ENCODE peak calls at places on chromosomes 12 and 14, in ten cellular contexts. One of them, this sample, is unnamed.

GRCh38 chr14:76050797-76051392 is 65.3 kb downstream of the IFT43 start:
- DNase-seq in pancreas: no peak
- DNase-seq in colonic mucosa: peak
- DNase-seq in lower leg skin: peak
- DNase-seq in A549: peak
- DNase-seq in left lung: no peak
- DNase-seq in suprapubic skin: no peak
- DNase-seq in K562: peak
- DNase-seq in astrocyte of the cerebellum: peak
- DNase-seq in GM23338: peak
- DNase-seq in this sample: peak

GRCh38 chr12:91887957-91888356 is 257.7 kb downstream of the BTG1 start:
- DNase-seq in pancreas: no peak
- DNase-seq in colonic mucosa: no peak
- DNase-seq in lower leg skin: no peak
- DNase-seq in A549: no peak
- DNase-seq in left lung: no peak
- DNase-seq in suprapubic skin: no peak
- DNase-seq in K562: no peak
- DNase-seq in astrocyte of the cerebellum: no peak
- DNase-seq in GM23338: no peak
- DNase-seq in this sample: no peak

GRCh38 chr14:21771671-21772070 is 98.1 kb upstream of the OR4E1 start:
- DNase-seq in pancreas: no peak
- DNase-seq in colonic mucosa: no peak
- DNase-seq in lower leg skin: no peak
- DNase-seq in A549: no peak
- DNase-seq in left lung: no peak
- DNase-seq in suprapubic skin: no peak
- DNase-seq in K562: no peak
- DNase-seq in astrocyte of the cerebellum: no peak
- DNase-seq in GM23338: peak
- DNase-seq in this sample: no peak

GRCh38 chr14:67358914-67359313 is 690 bp downstream of the ATP6V1D start:
- DNase-seq in pancreas: no peak
- DNase-seq in colonic mucosa: peak
- DNase-seq in lower leg skin: no peak
- DNase-seq in A549: peak
- DNase-seq in left lung: no peak
- DNase-seq in suprapubic skin: no peak
- DNase-seq in K562: no peak
- DNase-seq in astrocyte of the cerebellum: no peak
- DNase-seq in GM23338: peak
- DNase-seq in this sample: peak

GRCh38 chr12:44015333-44015941 is 179.6 kb downstream of the TMEM117 start:
- DNase-seq in pancreas: no peak
- DNase-seq in colonic mucosa: no peak
- DNase-seq in lower leg skin: no peak
- DNase-seq in A549: peak
- DNase-seq in left lung: no peak
- DNase-seq in suprapubic skin: no peak
- DNase-seq in K562: peak
- DNase-seq in astrocyte of the cerebellum: peak
- DNase-seq in GM23338: peak
- DNase-seq in this sample: peak

GRCh38 chr12:100375023-100375737 is 18.3 kb downstream of the SLC17A8 start:
- DNase-seq in pancreas: no peak
- DNase-seq in colonic mucosa: peak
- DNase-seq in lower leg skin: peak
- DNase-seq in A549: no peak
- DNase-seq in left lung: peak
- DNase-seq in suprapubic skin: no peak
- DNase-seq in K562: no peak
- DNase-seq in astrocyte of the cerebellum: peak
- DNase-seq in GM23338: peak
- DNase-seq in this sample: no peak

GRCh38 chr12:28164644-28165313 is 25.5 kb upstream of the CCDC91 start:
- DNase-seq in pancreas: no peak
- DNase-seq in colonic mucosa: peak
- DNase-seq in lower leg skin: no peak
- DNase-seq in A549: no peak
- DNase-seq in left lung: no peak
- DNase-seq in suprapubic skin: no peak
- DNase-seq in K562: no peak
- DNase-seq in astrocyte of the cerebellum: no peak
- DNase-seq in GM23338: no peak
- DNase-seq in this sample: no peak

GRCh38 chr12:79635676-79636075 is 55.1 kb downstream of the PAWR start:
- DNase-seq in pancreas: no peak
- DNase-seq in colonic mucosa: no peak
- DNase-seq in lower leg skin: peak
- DNase-seq in A549: no peak
- DNase-seq in left lung: no peak
- DNase-seq in suprapubic skin: no peak
- DNase-seq in K562: no peak
- DNase-seq in astrocyte of the cerebellum: no peak
- DNase-seq in GM23338: no peak
- DNase-seq in this sample: no peak

GRCh38 chr14:73825551-73826188 is 26.0 kb upstream of the PTGR2 start:
- DNase-seq in pancreas: peak
- DNase-seq in colonic mucosa: peak
- DNase-seq in lower leg skin: peak
- DNase-seq in A549: peak
- DNase-seq in left lung: peak
- DNase-seq in suprapubic skin: peak
- DNase-seq in K562: peak
- DNase-seq in astrocyte of the cerebellum: peak
- DNase-seq in GM23338: peak
- DNase-seq in this sample: peak

GRCh38 chr14:73833530-73834257 is 17.9 kb upstream of the PTGR2 start:
- DNase-seq in pancreas: no peak
- DNase-seq in colonic mucosa: no peak
- DNase-seq in lower leg skin: no peak
- DNase-seq in A549: no peak
- DNase-seq in left lung: no peak
- DNase-seq in suprapubic skin: no peak
- DNase-seq in K562: no peak
- DNase-seq in astrocyte of the cerebellum: peak
- DNase-seq in GM23338: peak
- DNase-seq in this sample: no peak

GRCh38 chr14:73834258-73834620 is 17.4 kb upstream of the PTGR2 start:
- DNase-seq in pancreas: no peak
- DNase-seq in colonic mucosa: no peak
- DNase-seq in lower leg skin: no peak
- DNase-seq in A549: no peak
- DNase-seq in left lung: no peak
- DNase-seq in suprapubic skin: no peak
- DNase-seq in K562: no peak
- DNase-seq in astrocyte of the cerebellum: no peak
- DNase-seq in GM23338: no peak
- DNase-seq in this sample: no peak

GRCh38 chr14:73833024-73833423 is 18.6 kb upstream of the PTGR2 start:
- DNase-seq in pancreas: no peak
- DNase-seq in colonic mucosa: no peak
- DNase-seq in lower leg skin: no peak
- DNase-seq in A549: no peak
- DNase-seq in left lung: no peak
- DNase-seq in suprapubic skin: no peak
- DNase-seq in K562: no peak
- DNase-seq in astrocyte of the cerebellum: peak
- DNase-seq in GM23338: no peak
- DNase-seq in this sample: no peak

DNA sequence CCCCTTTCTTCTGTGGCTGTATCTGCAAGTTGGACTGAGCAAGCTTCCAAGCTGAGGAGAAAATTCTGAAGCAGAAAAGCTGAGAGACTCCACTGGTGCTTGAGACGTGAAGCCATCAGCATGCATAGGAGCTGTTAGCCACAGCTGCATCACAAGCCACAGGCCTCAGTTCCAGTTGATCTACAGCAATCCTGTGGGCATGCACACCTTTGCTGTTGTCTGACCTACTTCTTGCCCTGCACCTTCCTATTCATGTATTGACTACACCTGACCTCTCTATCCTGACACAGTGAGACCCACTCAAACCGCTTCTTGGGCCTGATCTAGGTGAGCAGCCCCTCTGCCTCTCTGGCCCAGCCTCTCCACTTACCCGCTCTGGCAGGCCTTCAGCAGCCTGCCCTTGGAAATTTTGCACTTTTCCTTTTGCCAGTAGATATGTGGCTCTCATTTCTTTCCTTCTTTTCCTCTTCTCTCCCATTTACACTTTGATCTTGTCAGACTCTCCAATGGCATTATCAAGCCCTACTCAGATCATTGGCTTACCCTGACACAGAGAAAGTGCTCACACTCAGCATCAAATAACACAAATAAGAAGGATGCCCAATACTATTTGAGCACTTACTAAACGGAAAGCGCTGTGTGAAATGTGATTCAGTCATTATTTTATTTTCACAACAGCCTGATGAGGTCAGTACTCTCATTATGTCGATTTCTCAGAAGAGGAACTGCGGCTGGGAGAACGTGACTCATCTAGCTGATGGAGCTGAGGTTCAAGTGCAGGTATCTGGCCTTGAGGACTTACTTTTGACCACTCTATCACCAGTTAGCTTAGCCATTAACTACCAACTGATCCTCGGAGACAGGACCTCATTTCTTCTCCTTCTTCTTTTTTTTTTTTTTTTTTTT is 21.9 kb upstream of the PTGR2 start:
- DNase-seq in pancreas: no peak
- DNase-seq in colonic mucosa: no peak
- DNase-seq in lower leg skin: no peak
- DNase-seq in A549: no peak
- DNase-seq in left lung: peak
- DNase-seq in suprapubic skin: no peak
- DNase-seq in K562: peak
- DNase-seq in astrocyte of the cerebellum: peak
- DNase-seq in GM23338: no peak
- DNase-seq in this sample: peak
- TF ChIP-seq CTCF in pancreas: no peak
- TF ChIP-seq CTCF in colonic mucosa: no peak
- TF ChIP-seq CTCF in lower leg skin: no peak
- TF ChIP-seq CTCF in A549: no peak
- TF ChIP-seq CTCF in left lung: no peak
- TF ChIP-seq CTCF in suprapubic skin: no peak
- TF ChIP-seq CTCF in K562: no peak
- TF ChIP-seq CTCF in astrocyte of the cerebellum: no peak
- TF ChIP-seq CTCF in GM23338: no peak
- TF ChIP-seq CTCF in this sample: no peak

DNA sequence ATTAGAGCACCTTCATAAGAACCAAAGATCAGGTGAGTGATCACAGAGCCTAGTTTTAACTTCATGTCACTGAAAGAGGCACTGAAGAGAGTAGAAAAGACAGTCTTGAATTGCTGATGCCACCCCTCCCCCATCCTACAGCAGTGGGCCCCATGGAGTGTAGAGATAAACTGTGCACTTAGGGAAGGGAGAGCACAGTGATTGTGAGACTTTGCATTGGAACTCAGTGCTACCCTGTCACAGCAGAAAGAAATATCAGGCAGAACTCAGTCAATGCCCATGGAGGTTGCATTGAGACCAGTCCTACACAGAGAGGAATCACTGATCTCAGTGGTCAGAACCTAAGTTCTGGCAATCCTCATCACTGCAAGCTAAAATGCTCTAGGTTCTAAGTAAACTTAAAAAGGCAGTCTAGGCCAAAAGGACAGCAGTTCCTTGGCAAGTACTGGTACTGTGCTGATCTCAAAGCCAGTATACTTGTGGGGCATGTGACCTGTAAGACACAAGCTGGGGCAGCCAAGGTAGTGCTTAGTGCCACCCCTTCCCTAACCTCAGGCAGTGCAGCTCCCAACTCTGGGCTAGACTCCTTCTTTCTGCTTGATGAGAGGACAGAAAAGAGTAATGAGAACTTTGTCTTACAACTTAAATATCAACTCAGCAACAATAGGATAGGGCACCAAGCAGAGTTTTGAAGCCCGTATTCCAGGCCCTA is 94.1 kb downstream of the FSCB start:
- DNase-seq in pancreas: no peak
- DNase-seq in colonic mucosa: no peak
- DNase-seq in lower leg skin: no peak
- DNase-seq in A549: no peak
- DNase-seq in left lung: no peak
- DNase-seq in suprapubic skin: no peak
- DNase-seq in K562: no peak
- DNase-seq in astrocyte of the cerebellum: no peak
- DNase-seq in GM23338: peak
- DNase-seq in this sample: no peak
- H3K4me3 ChIP-seq in pancreas: no peak
- H3K4me3 ChIP-seq in colonic mucosa: no peak
- H3K4me3 ChIP-seq in lower leg skin: no peak
- H3K4me3 ChIP-seq in A549: no peak
- H3K4me3 ChIP-seq in left lung: no peak
- H3K4me3 ChIP-seq in suprapubic skin: no peak
- H3K4me3 ChIP-seq in K562: no peak
- H3K4me3 ChIP-seq in astrocyte of the cerebellum: no peak
- H3K4me3 ChIP-seq in GM23338: no peak
- H3K4me3 ChIP-seq in this sample: no peak

DNA sequence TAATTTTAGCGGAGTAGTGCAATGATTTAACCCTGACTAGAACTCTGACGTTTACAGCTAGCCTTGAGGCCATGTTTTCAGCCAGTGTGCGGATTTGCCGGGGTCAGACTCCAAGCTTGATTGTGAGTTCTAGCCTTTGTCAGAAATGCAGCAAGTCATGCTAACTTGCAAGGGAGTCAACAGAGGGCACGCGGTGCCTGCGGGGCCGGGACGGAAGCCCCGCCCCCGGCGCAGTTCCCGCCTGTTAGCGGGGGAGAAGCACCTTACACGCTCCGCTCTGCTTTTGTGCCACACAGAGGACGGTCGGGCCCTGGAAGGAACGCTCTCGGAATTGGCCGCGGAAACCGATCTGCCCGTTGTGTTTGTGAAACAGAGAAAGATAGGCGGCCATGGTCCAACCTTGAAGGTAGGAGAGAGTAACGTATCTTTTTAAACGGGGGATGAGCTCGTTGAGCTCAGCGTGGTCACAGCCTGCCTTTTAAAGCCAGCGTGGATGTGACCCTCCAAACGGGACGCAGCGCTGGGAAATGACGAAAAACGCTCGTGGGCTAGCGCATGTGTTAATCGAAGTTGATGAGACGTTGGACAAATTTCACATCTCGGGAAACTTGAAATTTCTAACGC is 14.8 kb upstream of the EID3 start:
- DNase-seq in pancreas: peak
- DNase-seq in colonic mucosa: peak
- DNase-seq in lower leg skin: peak
- DNase-seq in A549: peak
- DNase-seq in left lung: peak
- DNase-seq in suprapubic skin: peak
- DNase-seq in K562: peak
- DNase-seq in astrocyte of the cerebellum: no peak
- DNase-seq in GM23338: peak
- DNase-seq in this sample: peak
- TF ChIP-seq CTCF in pancreas: no peak
- TF ChIP-seq CTCF in colonic mucosa: no peak
- TF ChIP-seq CTCF in lower leg skin: no peak
- TF ChIP-seq CTCF in A549: no peak
- TF ChIP-seq CTCF in left lung: no peak
- TF ChIP-seq CTCF in suprapubic skin: no peak
- TF ChIP-seq CTCF in K562: no peak
- TF ChIP-seq CTCF in astrocyte of the cerebellum: no peak
- TF ChIP-seq CTCF in GM23338: no peak
- TF ChIP-seq CTCF in this sample: no peak

GRCh38 chr12:123142518-123142840 is 8.4 kb downstream of the PITPNM2 start:
- DNase-seq in pancreas: no peak
- DNase-seq in colonic mucosa: no peak
- DNase-seq in lower leg skin: no peak
- DNase-seq in A549: no peak
- DNase-seq in left lung: no peak
- DNase-seq in suprapubic skin: peak
- DNase-seq in K562: no peak
- DNase-seq in astrocyte of the cerebellum: no peak
- DNase-seq in GM23338: no peak
- DNase-seq in this sample: no peak

GRCh38 chr12:123142948-123143752 is 7.7 kb downstream of the PITPNM2 start:
- DNase-seq in pancreas: no peak
- DNase-seq in colonic mucosa: peak
- DNase-seq in lower leg skin: no peak
- DNase-seq in A549: no peak
- DNase-seq in left lung: peak
- DNase-seq in suprapubic skin: peak
- DNase-seq in K562: peak
- DNase-seq in astrocyte of the cerebellum: no peak
- DNase-seq in GM23338: peak
- DNase-seq in this sample: no peak

GRCh38 chr12:123145211-123145610 is 5.7 kb downstream of the PITPNM2 start:
- DNase-seq in pancreas: peak
- DNase-seq in colonic mucosa: no peak
- DNase-seq in lower leg skin: no peak
- DNase-seq in A549: no peak
- DNase-seq in left lung: no peak
- DNase-seq in suprapubic skin: peak
- DNase-seq in K562: no peak
- DNase-seq in astrocyte of the cerebellum: no peak
- DNase-seq in GM23338: no peak
- DNase-seq in this sample: no peak

GRCh38 chr12:123141615-123142517 is 9.0 kb downstream of the PITPNM2 start:
- DNase-seq in pancreas: peak
- DNase-seq in colonic mucosa: peak
- DNase-seq in lower leg skin: no peak
- DNase-seq in A549: no peak
- DNase-seq in left lung: peak
- DNase-seq in suprapubic skin: peak
- DNase-seq in K562: no peak
- DNase-seq in astrocyte of the cerebellum: peak
- DNase-seq in GM23338: peak
- DNase-seq in this sample: no peak

DNA sequence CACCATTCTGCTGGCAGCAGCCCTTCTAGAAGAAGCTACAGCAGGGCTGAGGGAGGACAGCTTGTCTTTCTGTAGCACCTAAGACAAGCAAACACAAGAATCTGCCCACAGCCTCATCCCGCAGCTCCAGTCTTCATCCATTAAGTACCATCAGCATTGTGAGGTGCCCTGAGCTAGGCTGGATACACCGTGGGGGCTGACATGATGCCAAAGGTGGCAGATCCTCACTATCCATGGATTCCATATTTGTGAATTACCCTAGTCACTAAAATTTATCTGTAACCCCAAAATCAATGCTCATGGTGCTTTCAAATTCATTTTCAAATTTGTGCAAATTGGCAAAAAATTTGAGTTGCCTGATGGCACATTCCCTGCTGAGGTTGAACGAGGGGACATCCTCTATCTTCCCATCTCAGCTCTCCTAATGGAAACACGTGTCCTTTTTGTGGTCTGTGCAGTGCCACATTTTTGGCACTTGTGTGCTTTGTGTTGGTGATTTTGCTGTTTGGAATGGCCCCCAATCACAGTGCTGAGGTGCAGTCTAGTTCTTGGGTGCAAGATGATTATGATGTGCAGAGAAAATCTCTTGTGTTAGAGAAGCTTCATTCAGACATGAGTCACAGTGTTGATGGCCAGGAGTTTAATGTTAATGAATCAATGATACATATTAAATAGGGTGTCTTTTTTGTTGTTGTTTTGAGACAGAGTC is 7.0 kb downstream of the PITPNM2 start:
- DNase-seq in pancreas: no peak
- DNase-seq in colonic mucosa: no peak
- DNase-seq in lower leg skin: no peak
- DNase-seq in A549: no peak
- DNase-seq in left lung: no peak
- DNase-seq in suprapubic skin: peak
- DNase-seq in K562: no peak
- DNase-seq in astrocyte of the cerebellum: no peak
- DNase-seq in GM23338: no peak
- DNase-seq in this sample: no peak
- H3K4me3 ChIP-seq in pancreas: no peak
- H3K4me3 ChIP-seq in colonic mucosa: no peak
- H3K4me3 ChIP-seq in lower leg skin: no peak
- H3K4me3 ChIP-seq in A549: no peak
- H3K4me3 ChIP-seq in left lung: no peak
- H3K4me3 ChIP-seq in suprapubic skin: no peak
- H3K4me3 ChIP-seq in K562: no peak
- H3K4me3 ChIP-seq in astrocyte of the cerebellum: no peak
- H3K4me3 ChIP-seq in GM23338: no peak
- H3K4me3 ChIP-seq in this sample: no peak